ENCODE peak calls at places on chromosomes 11 and 22, in seven cellular contexts. A is tibial artery; U is NCI-H1436 treated with DMSO at 0.1 percent for 48 hours; L is activated CD4-positive, alpha-beta T cell treated with anti-CD3 and anti-CD28 coated beads, Interleukin-2, amount 50 U/mL, for 48 hours; O is NCI-H1105; F is KG1; E is T-helper 2 cell. Y is an unnamed sample.

GRCh38 chr22:32622004-32622761 is 147.6 kb downstream of the FBXO7 start:
- DNase-seq in O (no peak), A (peak), U (no peak), F (no peak), L (no peak), E (no peak), Y (no peak)

GRCh38 chr11:109229682-109230081 is 192.3 kb upstream of the C11orf87 start:
- DNase-seq in A (no peak), O (no peak), L (no peak), F (no peak), U (no peak), E (no peak), Y (no peak)

GRCh38 chr11:72397333-72397732 is 37.0 kb downstream of the CLPB start:
- DNase-seq in F (no peak), U (no peak), E (no peak), L (no peak), A (no peak), O (no peak), Y (no peak)

GRCh38 chr22:17606472-17606871 is 22.1 kb downstream of the ATP6V1E1 start:
- DNase-seq in E (no peak), U (no peak), L (no peak), A (no peak), F (no peak), O (no peak), Y (no peak)

GRCh38 chr11:42296910-42297309 is 837.5 kb upstream of the LRRC4C start:
- DNase-seq in U (no peak), A (no peak), F (no peak), E (no peak), O (no peak), L (no peak), Y (no peak)

GRCh38 chr11:70836071-70836470 is 416.3 kb downstream of the SHANK2 start:
- DNase-seq in E (no peak), O (no peak), A (no peak), L (no peak), U (no peak), F (no peak), Y (no peak)

GRCh38 chr11:66745356-66746235 is 16.6 kb upstream of the SPTBN2 start:
- DNase-seq in A (no peak), F (no peak), L (peak), O (peak), E (no peak), U (no peak), Y (peak)

GRCh38 chr11:46557684-46558151 is 36.1 kb downstream of the AMBRA1 start:
- DNase-seq in U (no peak), O (no peak), A (no peak), L (no peak), E (no peak), F (no peak), Y (no peak)

GRCh38 chr22:28328751-28329150 is 350.9 kb downstream of the TTC28 start:
- DNase-seq in F (no peak), L (no peak), U (no peak), E (no peak), O (no peak), A (no peak), Y (no peak)

GRCh38 chr11:85114786-85115185 is 512.4 kb downstream of the DLG2 start:
- DNase-seq in O (no peak), U (no peak), L (no peak), E (no peak), F (no peak), A (no peak), Y (no peak)

GRCh38 chr11:60848714-60849151 is 6.8 kb downstream of the CCDC86 start:
- DNase-seq in L (no peak), F (no peak), O (no peak), A (no peak), E (no peak), U (no peak), Y (no peak)

GRCh38 chr11:2348986-2349385 is 28.1 kb upstream of the CD81 start:
- DNase-seq in U (no peak), F (no peak), O (no peak), E (no peak), L (no peak), A (no peak), Y (no peak)